ENCODE peak calls at places on chromosomes 11 and 22, in eight cellular contexts. B, L, A, S, Q, O, G and N are unnamed samples.
A peak's percentile ranks its signal among the peaks of the same experiment; 100 is the strongest.

GRCh38 chr11:76830639-76831312 is 29.9 kb upstream of the ACER3 start:
- DNase-seq in A (no peak), B (no peak), Q (no peak), O (no peak), S (no peak), G (no peak), L (no peak), N (no peak)

GRCh38 chr11:72581067-72581466 is 93.2 kb downstream of the PDE2A start:
- DNase-seq in L (no peak), G (no peak), B (peak; percentile 19), Q (no peak), O (no peak), A (no peak), S (no peak), N (no peak)

GRCh38 chr11:103877221-103877620 is 159.2 kb upstream of the DDI1 start:
- DNase-seq in S (no peak), O (no peak), Q (peak; percentile 17), L (no peak), B (no peak), G (no peak), A (no peak), N (no peak)

GRCh38 chr11:17846852-17847453 is 112.4 kb downstream of the KCNC1 start:
- DNase-seq in A (no peak), B (no peak), Q (peak; percentile 17), O (no peak), S (no peak), L (peak; percentile 56), G (no peak), N (peak; percentile 2)

GRCh38 chr11:78759067-78759466 is 184.4 kb upstream of the NARS2 start:
- DNase-seq in A (no peak), G (no peak), O (peak; percentile 55), S (no peak), B (no peak), Q (no peak), L (no peak), N (no peak)

GRCh38 chr11:32779131-32779530 is 15.3 kb downstream of the CCDC73 start:
- DNase-seq in O (no peak), B (no peak), S (no peak), Q (no peak), L (no peak), G (no peak), A (no peak), N (no peak)

GRCh38 chr11:8288824-8289223 is 25.1 kb upstream of the LMO1 start:
- DNase-seq in B (no peak), Q (no peak), O (no peak), S (no peak), G (no peak), A (peak; percentile 9), L (no peak), N (no peak)

GRCh38 chr11:93614111-93614784 is 47.2 kb upstream of the CEP295 start:
- DNase-seq in B (no peak), S (no peak), O (peak; percentile 20), A (no peak), Q (peak; percentile 19), L (no peak), G (no peak), N (no peak)

GRCh38 chr22:45240137-45240809 is 421 bp downstream of the KIAA0930 start:
- DNase-seq in G (peak; percentile 25), Q (no peak), L (no peak), O (no peak), B (peak; percentile 80), A (no peak), S (no peak), N (no peak)

GRCh38 chr11:29656557-29656956 is 360.3 kb downstream of the KCNA4 start:
- DNase-seq in Q (no peak), B (no peak), G (no peak), A (no peak), L (no peak), O (no peak), S (no peak), N (no peak)

GRCh38 chr22:45319319-45319675 is 9.6 kb downstream of the FAM118A start:
- DNase-seq in A (no peak), Q (no peak), O (no peak), L (no peak), B (no peak), S (no peak), G (no peak), N (no peak)

GRCh38 chr11:14266622-14267021 is 92.4 kb downstream of the RRAS2 start:
- DNase-seq in S (no peak), B (no peak), L (no peak), O (no peak), A (no peak), G (no peak), Q (no peak), N (no peak)

GRCh38 chr11:111019931-111020381 is 225.6 kb upstream of the POU2AF2 start:
- DNase-seq in B (no peak), Q (no peak), O (no peak), A (no peak), S (no peak), L (no peak), G (no peak), N (no peak)

GRCh38 chr11:70111269-70112016 is 33.3 kb downstream of the ANO1 start:
- DNase-seq in Q (peak; percentile 39), B (no peak), O (no peak), A (peak; percentile 55), L (no peak), G (no peak), S (no peak), N (peak; percentile 49)

GRCh38 chr22:39135092-39135896 is 17.2 kb downstream of the CBX7 start:
- DNase-seq in B (no peak), S (no peak), O (peak; percentile 19), G (no peak), L (no peak), Q (peak; percentile 49), A (no peak), N (no peak)

GRCh38 chr22:28015676-28016601 is 96.9 kb upstream of the PITPNB start:
- DNase-seq in L (peak; percentile 30), S (no peak), G (no peak), Q (no peak), B (peak; percentile 43), O (no peak), A (no peak), N (no peak)

GRCh38 chr22:45159652-45160462 is 3.9 kb upstream of the NUP50 start:
- DNase-seq in S (peak; percentile 44), O (no peak), A (no peak), G (no peak), Q (peak; percentile 22), B (no peak), L (no peak), N (peak; percentile 24)

GRCh38 chr11:12540075-12540685 is 134.0 kb upstream of the TEAD1 start:
- DNase-seq in S (no peak), A (no peak), B (no peak), Q (peak; percentile 38), G (no peak), L (no peak), O (no peak), N (no peak)

GRCh38 chr22:35460678-35461077 is 60.7 kb downstream of the MCM5 start:
- DNase-seq in Q (no peak), S (no peak), A (no peak), O (no peak), G (no peak), L (no peak), B (no peak), N (no peak)

GRCh38 chr11:8728566-8728965 is 46.0 kb downstream of the RPL27A start:
- DNase-seq in S (no peak), Q (no peak), O (no peak), A (no peak), L (no peak), B (no peak), G (no peak), N (peak; percentile 39)

GRCh38 chr11:18696638-18697225 is 1.8 kb upstream of the TMEM86A start:
- DNase-seq in L (no peak), B (no peak), S (no peak), A (no peak), O (no peak), G (no peak), Q (no peak), N (no peak)

GRCh38 chr11:44733877-44734276 is 7.1 kb downstream of the TSPAN18 start:
- DNase-seq in Q (no peak), G (no peak), S (no peak), B (no peak), A (no peak), O (no peak), L (no peak), N (no peak)

GRCh38 chr11:67439321-67440228 is 2.1 kb upstream of the PTPRCAP start:
- DNase-seq in G (no peak), O (no peak), B (no peak), S (no peak), L (no peak), A (no peak), Q (peak; percentile 68), N (peak; percentile 33)

GRCh38 chr11:119589011-119589410 is 140.0 kb downstream of the NECTIN1 start:
- DNase-seq in L (no peak), A (no peak), B (no peak), O (no peak), G (no peak), Q (no peak), S (no peak), N (no peak)

GRCh38 chr11:45805305-45806071 is 539 bp downstream of the SLC35C1 start:
- DNase-seq in B (peak; percentile 72), O (no peak), S (no peak), A (peak; percentile 30), Q (peak; percentile 28), L (no peak), G (no peak), N (peak; percentile 18)

GRCh38 chr11:119473901-119474681 is 51.1 kb upstream of the THY1 start:
- DNase-seq in S (no peak), B (no peak), Q (no peak), G (no peak), A (no peak), L (no peak), O (no peak), N (no peak)

GRCh38 chr22:47281126-47282106 is 519.0 kb downstream of the TBC1D22A start:
- DNase-seq in A (no peak), Q (no peak), O (no peak), L (no peak), G (no peak), B (no peak), S (no peak), N (peak; percentile 57)

GRCh38 chr22:34917239-34917638 is 148.7 kb upstream of the ISX start:
- DNase-seq in G (no peak), A (no peak), S (no peak), L (no peak), Q (no peak), O (no peak), B (no peak), N (no peak)

GRCh38 chr11:27718346-27718852 is 18.1 kb upstream of the BDNF start:
- DNase-seq in O (peak; percentile 67), S (no peak), Q (peak; percentile 93), L (peak; percentile 70), G (no peak), B (no peak), A (no peak), N (no peak)

GRCh38 chr11:31817054-31817620 is 6.0 kb upstream of the PAX6 start:
- DNase-seq in G (no peak), S (no peak), L (no peak), O (no peak), A (no peak), B (no peak), Q (no peak), N (no peak)